ENCODE peak calls at places on chromosomes 4 and X, in eight cellular contexts. Z is OCI-LY7, N is HL-60, A is right lobe of liver, G is glutamatergic neuron, F is left lung, Q is lung, S is IMR-90. E is an unnamed sample.

GRCh38 chr4:4574792-4575191 is 32.9 kb upstream of the STX18 start:
- DNase-seq in Z (no peak), N (no peak), A (peak), G (no peak), F (peak), Q (peak), S (peak), E (no peak)

GRCh38 chr4:142238589-142238988 is 602.2 kb downstream of the IL15 start:
- DNase-seq in Z (no peak), N (no peak), A (no peak), G (no peak), F (no peak), Q (no peak), S (peak), E (no peak)

GRCh38 chr4:55398461-55398860 is 2.7 kb downstream of the TMEM165 start:
- DNase-seq in Z (no peak), N (no peak), A (no peak), G (no peak), F (no peak), Q (no peak), S (peak), E (no peak)

GRCh38 chr4:20684852-20685763 is 15.2 kb upstream of the PACRGL start:
- DNase-seq in Z (peak), N (no peak), A (no peak), G (no peak), F (no peak), Q (no peak), S (peak), E (no peak)

GRCh38 chr4:184268574-184269160 is 51.0 kb upstream of the ENPP6 start:
- DNase-seq in Z (peak), N (no peak), A (no peak), G (no peak), F (no peak), Q (no peak), S (no peak), E (no peak)

GRCh38 chrX:142661696-142662095 is 364.0 kb upstream of the SPANXN4 start:
- DNase-seq in Z (no peak), N (no peak), A (no peak), G (no peak), F (no peak), Q (no peak), S (no peak), E (no peak)

GRCh38 chrX:131792789-131793462 is 230.2 kb upstream of the STK26 start:
- DNase-seq in Z (peak), N (no peak), A (peak), G (no peak), F (peak), Q (peak), S (peak), E (peak)

GRCh38 chr4:118338981-118339765 is 13.6 kb downstream of the PRSS12 start:
- DNase-seq in Z (no peak), N (no peak), A (no peak), G (no peak), F (no peak), Q (no peak), S (peak), E (no peak)

GRCh38 chr4:43379001-43379400 is 486.5 kb downstream of the GRXCR1 start:
- DNase-seq in Z (no peak), N (no peak), A (no peak), G (no peak), F (no peak), Q (no peak), S (no peak), E (no peak)

GRCh38 chr4:141637565-141637964 is 1.2 kb downstream of the IL15 start:
- DNase-seq in Z (no peak), N (no peak), A (no peak), G (no peak), F (no peak), Q (no peak), S (no peak), E (no peak)

GRCh38 chrX:80879143-80879542 is 69.5 kb upstream of the BRWD3 start:
- DNase-seq in Z (no peak), N (no peak), A (peak), G (no peak), F (no peak), Q (no peak), S (no peak), E (no peak)

GRCh38 chr4:32268949-32269348 is 1548.8 kb downstream of the PCDH7 start:
- DNase-seq in Z (peak), N (no peak), A (no peak), G (no peak), F (no peak), Q (no peak), S (no peak), E (no peak)

GRCh38 chr4:33878710-33879109 is 2365.6 kb downstream of the ARAP2 start:
- DNase-seq in Z (no peak), N (no peak), A (no peak), G (no peak), F (no peak), Q (no peak), S (no peak), E (no peak)

GRCh38 chr4:136088231-136088630 is 1444.1 kb downstream of the PCDH18 start:
- DNase-seq in Z (no peak), N (no peak), A (no peak), G (no peak), F (no peak), Q (no peak), S (no peak), E (no peak)

GRCh38 chr4:72300126-72300525 is 268.3 kb downstream of the NPFFR2 start:
- DNase-seq in Z (no peak), N (no peak), A (no peak), G (no peak), F (no peak), Q (no peak), S (no peak), E (no peak)

GRCh38 chrX:97820170-97820569 is 936.5 kb downstream of the RPA4 start:
- DNase-seq in Z (no peak), N (no peak), A (no peak), G (no peak), F (no peak), Q (no peak), S (no peak), E (no peak)

GRCh38 chr4:8085491-8086479 is 72.8 kb downstream of the ABLIM2 start:
- DNase-seq in Z (no peak), N (no peak), A (no peak), G (no peak), F (no peak), Q (no peak), S (no peak), E (no peak)

GRCh38 chrX:110145854-110146253 is 142.9 kb downstream of the TMEM164 start:
- DNase-seq in Z (peak), N (no peak), A (no peak), G (peak), F (no peak), Q (no peak), S (peak), E (peak)

GRCh38 chr4:119211856-119212250 is 660 bp upstream of the USP53 start:
- DNase-seq in Z (peak), N (no peak), A (no peak), G (no peak), F (no peak), Q (no peak), S (no peak), E (no peak)

GRCh38 chrX:107825698-107826285 is at the start of gene MID2:
- DNase-seq in Z (no peak), N (no peak), A (peak), G (peak), F (peak), Q (peak), S (no peak), E (peak)

GRCh38 chr4:185115827-185116232 is 27.2 kb upstream of the SLC25A4 start:
- DNase-seq in Z (no peak), N (no peak), A (peak), G (peak), F (peak), Q (peak), S (peak), E (no peak)

GRCh38 chr4:165493359-165493758 is 114.6 kb downstream of the CPE start:
- DNase-seq in Z (peak), N (no peak), A (peak), G (peak), F (peak), Q (peak), S (peak), E (peak)

DNA sequence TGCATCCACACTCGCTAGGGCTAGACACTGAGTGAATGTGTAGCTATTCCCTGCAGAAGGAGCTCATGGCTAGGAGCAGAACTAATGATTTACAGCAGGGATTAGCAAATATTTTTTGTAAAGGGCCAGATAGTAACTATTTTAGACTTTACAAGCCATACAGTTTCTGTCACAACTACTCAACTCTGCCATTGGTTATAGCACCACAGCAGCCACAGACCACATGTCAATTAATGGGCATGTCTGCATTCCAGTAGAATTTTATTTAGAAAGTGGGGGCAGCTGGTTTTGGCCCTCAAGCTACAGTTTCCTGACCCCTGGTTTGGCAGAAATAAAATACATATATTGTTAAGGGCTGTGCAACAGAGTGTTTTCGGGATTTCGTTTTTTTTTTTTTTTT is 192.6 kb downstream of the FRMPD4 start:
- DNase-seq in Z (no peak), N (no peak), A (no peak), G (no peak), F (no peak), Q (no peak), S (no peak), E (no peak)
- TF ChIP-seq CTCF in Z (no peak), N (no peak), A (no peak), G (no peak), F (no peak), Q (no peak), S (no peak), E (no peak)

DNA sequence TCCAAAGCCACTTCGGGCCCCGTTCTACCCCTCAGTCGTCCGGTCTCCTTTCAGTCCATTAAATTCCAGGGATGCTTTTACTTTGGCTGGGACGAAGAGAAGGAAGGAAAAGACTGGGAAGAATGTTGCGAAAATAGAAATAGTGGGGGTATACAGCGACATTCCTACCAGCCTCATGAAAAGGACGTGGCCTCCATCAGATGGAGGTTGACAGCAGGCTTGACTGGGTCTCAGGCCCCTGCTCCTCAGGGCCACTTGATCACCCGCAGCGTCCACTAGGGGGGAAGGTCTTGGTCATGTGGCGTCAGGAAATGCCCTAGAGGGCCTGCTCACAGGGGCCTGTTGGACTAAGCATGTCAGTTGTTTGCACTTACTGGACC is 671 bp upstream of the ANKRD50 start:
- DNase-seq in Z (peak), N (no peak), A (peak), G (peak), F (peak), Q (peak), S (peak), E (peak)
- TF ChIP-seq CTCF in Z (no peak), N (no peak), A (peak), G (peak), F (peak), Q (peak), S (peak), E (peak)

GRCh38 chr4:19134685-19135084 is 1113.1 kb upstream of the LCORL start:
- DNase-seq in Z (no peak), N (no peak), A (no peak), G (no peak), F (no peak), Q (no peak), S (no peak), E (no peak)
- TF ChIP-seq CTCF in Z (no peak), N (no peak), A (no peak), G (no peak), F (no peak), Q (no peak), S (no peak), E (no peak)

GRCh38 chr4:29966386-29966785 is 753.8 kb upstream of the PCDH7 start:
- DNase-seq in Z (no peak), N (no peak), A (no peak), G (no peak), F (no peak), Q (no peak), S (no peak), E (no peak)

GRCh38 chr4:29972121-29972520 is 748.0 kb upstream of the PCDH7 start:
- DNase-seq in Z (no peak), N (no peak), A (no peak), G (no peak), F (no peak), Q (no peak), S (peak), E (no peak)

GRCh38 chr4:29970626-29971025 is 749.5 kb upstream of the PCDH7 start:
- DNase-seq in Z (no peak), N (no peak), A (no peak), G (no peak), F (no peak), Q (no peak), S (no peak), E (peak)
- TF ChIP-seq CTCF in Z (no peak), N (no peak), A (peak), G (no peak), F (no peak), Q (no peak), S (no peak), E (no peak)